ENCODE peak calls at places on chromosomes 11 and 22, in five cellular contexts. B, G, N, A and X are unnamed samples.

GRCh38 chr11:131504199-131504949 is 134.0 kb downstream of the NTM start:
- DNase-seq in B (no peak), G (no peak), N (no peak), A (no peak), X (no peak)

GRCh38 chr11:45593992-45594391 is 71.4 kb downstream of the CHST1 start:
- DNase-seq in B (no peak), G (no peak), N (no peak), A (no peak), X (no peak)

GRCh38 chr11:2366271-2366670 is 10.8 kb upstream of the CD81 start:
- DNase-seq in B (no peak), G (no peak), N (peak), A (no peak), X (no peak)

GRCh38 chr22:46187862-46188261 is 37.5 kb downstream of the PPARA start:
- DNase-seq in B (no peak), G (no peak), N (no peak), A (no peak), X (no peak)

GRCh38 chr22:37028692-37029674 is 9.4 kb downstream of the MPST start:
- DNase-seq in B (no peak), G (no peak), N (no peak), A (no peak), X (no peak)

GRCh38 chr11:71437879-71438278 is 10.3 kb downstream of the DHCR7 start:
- DNase-seq in B (no peak), G (no peak), N (no peak), A (no peak), X (no peak)

GRCh38 chr11:118051611-118052461 is 25.0 kb upstream of the TMPRSS4 start:
- DNase-seq in B (no peak), G (peak), N (no peak), A (peak), X (no peak)

GRCh38 chr11:88695701-88696414 is 358.3 kb upstream of the CTSC start:
- DNase-seq in B (no peak), G (no peak), N (peak), A (no peak), X (no peak)

GRCh38 chr22:24500251-24500820 is 5.2 kb downstream of the UPB1 start:
- DNase-seq in B (peak), G (no peak), N (no peak), A (no peak), X (no peak)

GRCh38 chr22:20429254-20430100 is 8.1 kb downstream of the SCARF2 start:
- DNase-seq in B (no peak), G (peak), N (peak), A (peak), X (no peak)

GRCh38 chr22:47421846-47422245 is 659.4 kb downstream of the TBC1D22A start:
- DNase-seq in B (no peak), G (no peak), N (no peak), A (no peak), X (no peak)

GRCh38 chr11:69040051-69040450 is 8.7 kb upstream of the TPCN2 start:
- DNase-seq in B (no peak), G (no peak), N (no peak), A (no peak), X (no peak)

GRCh38 chr22:38309614-38310517 is 7.4 kb downstream of the CSNK1E start:
- DNase-seq in B (no peak), G (no peak), N (no peak), A (no peak), X (no peak)

GRCh38 chr11:95148938-95149337 is 59.3 kb downstream of the ENDOD1 start:
- DNase-seq in B (no peak), G (no peak), N (peak), A (no peak), X (no peak)

GRCh38 chr11:13983081-13983751 is 20.7 kb downstream of the SPON1 start:
- DNase-seq in B (no peak), G (no peak), N (no peak), A (no peak), X (no peak)

GRCh38 chr11:72519220-72519881 is 85.0 kb upstream of the CLPB start:
- DNase-seq in B (no peak), G (no peak), N (peak), A (no peak), X (no peak)

GRCh38 chr11:2526808-2527381 is 82.1 kb downstream of the KCNQ1 start:
- DNase-seq in B (no peak), G (no peak), N (peak), A (no peak), X (peak)

GRCh38 chr22:23302171-23303002 is 122.1 kb downstream of the BCR start:
- DNase-seq in B (no peak), G (no peak), N (no peak), A (no peak), X (no peak)

GRCh38 chr11:75667831-75668507 is 869 bp downstream of the MAP6 start:
- DNase-seq in B (peak), G (no peak), N (no peak), A (no peak), X (peak)

GRCh38 chr11:61145228-61146005 is 15.8 kb downstream of the VPS37C start:
- DNase-seq in B (no peak), G (no peak), N (no peak), A (no peak), X (no peak)

GRCh38 chr22:19482297-19482696 is 2.6 kb downstream of the CDC45 start:
- DNase-seq in B (no peak), G (no peak), N (no peak), A (no peak), X (no peak)

GRCh38 chr22:19705181-19705934 is 8.9 kb upstream of the SEPTIN5 start:
- DNase-seq in B (no peak), G (no peak), N (no peak), A (no peak), X (no peak)